ENCODE peak calls at places on chromosomes 12 and 14, in six cellular contexts. R is IMR-90, M is neuronal stem cell, O is trophoblast cell, W is H9, T is mesenchymal stem cell. L is an unnamed sample.

GRCh38 chr12:65739606-65740005 is 84.7 kb upstream of the HMGA2 start:
- DNase-seq in R (no peak), M (no peak), O (no peak), W (no peak), T (no peak), L (no peak)

GRCh38 chr12:88932457-88932856 is 352.2 kb upstream of the KITLG start:
- DNase-seq in R (no peak), M (no peak), O (no peak), W (no peak), T (no peak), L (no peak)

GRCh38 chr12:52741378-52742195 is 35.6 kb downstream of the KRT76 start:
- DNase-seq in R (peak), M (peak), O (peak), W (peak), T (peak), L (peak)

GRCh38 chr12:115341442-115341841 is 657.5 kb upstream of the TBX3 start:
- DNase-seq in R (peak), M (no peak), O (peak), W (no peak), T (peak), L (no peak)

GRCh38 chr14:77097689-77098469 is at the start of gene CIPC:
- DNase-seq in R (peak), M (peak), O (peak), W (peak), T (peak), L (peak)

GRCh38 chr14:103910262-103910935 is 17.9 kb upstream of the TDRD9 start:
- DNase-seq in R (peak), M (peak), O (peak), W (peak), T (peak), L (peak)

GRCh38 chr14:105746124-105746514 is 219.7 kb downstream of the TMEM121 start:
- DNase-seq in R (no peak), M (no peak), O (no peak), W (no peak), T (no peak), L (no peak)

GRCh38 chr14:104977681-104978647 is at the start of gene AHNAK2:
- DNase-seq in R (peak), M (peak), O (peak), W (peak), T (peak), L (peak)

GRCh38 chr14:81350344-81351096 is 49.6 kb downstream of the STON2 start:
- DNase-seq in R (no peak), M (no peak), O (no peak), W (no peak), T (no peak), L (no peak)

GRCh38 chr12:3071107-3071506 is 6.1 kb upstream of the TSPAN9 start:
- DNase-seq in R (no peak), M (no peak), O (peak), W (peak), T (no peak), L (no peak)

GRCh38 chr12:132427177-132427725 is 62.7 kb upstream of the FBRSL1 start:
- DNase-seq in R (no peak), M (no peak), O (no peak), W (no peak), T (no peak), L (no peak)

GRCh38 chr12:38175538-38175937 is 141.0 kb upstream of the ALG10B start:
- DNase-seq in R (no peak), M (no peak), O (no peak), W (no peak), T (no peak), L (no peak)

GRCh38 chr14:77883479-77884238 is 83.8 kb downstream of the ADCK1 start:
- DNase-seq in R (no peak), M (no peak), O (no peak), W (no peak), T (no peak), L (no peak)

GRCh38 chr14:72892103-72892878 is 1.6 kb downstream of the DPF3 start:
- DNase-seq in R (peak), M (no peak), O (no peak), W (peak), T (peak), L (no peak)

GRCh38 chr12:123271182-123271491 is 519 bp downstream of the CDK2AP1 start:
- DNase-seq in R (peak), M (peak), O (peak), W (no peak), T (peak), L (peak)

GRCh38 chr14:100838493-100839440 is 12.8 kb downstream of the MEG3 start:
- DNase-seq in R (peak), M (peak), O (no peak), W (no peak), T (no peak), L (no peak)

GRCh38 chr12:5582541-5582940 is 150.6 kb downstream of the NTF3 start:
- DNase-seq in R (no peak), M (no peak), O (peak), W (no peak), T (no peak), L (no peak)

GRCh38 chr12:53190108-53190729 is 9.5 kb upstream of the CSAD start:
- DNase-seq in R (peak), M (peak), O (no peak), W (peak), T (peak), L (no peak)

GRCh38 chr14:105931808-105932483 is 405.6 kb downstream of the TMEM121 start:
- DNase-seq in R (no peak), M (no peak), O (peak), W (peak), T (no peak), L (no peak)

GRCh38 chr12:9334026-9334692 is 126.0 kb upstream of the PZP start:
- DNase-seq in R (peak), M (no peak), O (no peak), W (no peak), T (no peak), L (no peak)

GRCh38 chr12:113899042-113899843 is 66.9 kb downstream of the RBM19 start:
- DNase-seq in R (no peak), M (no peak), O (no peak), W (no peak), T (no peak), L (no peak)

GRCh38 chr14:60622920-60623263 is 26.4 kb downstream of the SIX1 start:
- DNase-seq in R (peak), M (no peak), O (no peak), W (no peak), T (peak), L (no peak)

GRCh38 chr14:43697003-43697402 is 810.1 kb downstream of the FSCB start:
- DNase-seq in R (no peak), M (no peak), O (no peak), W (no peak), T (no peak), L (no peak)

GRCh38 chr14:90699016-90699415 is 117.2 kb downstream of the TTC7B start:
- DNase-seq in R (no peak), M (no peak), O (no peak), W (no peak), T (no peak), L (no peak)

GRCh38 chr14:42884100-42884499 is 1277.4 kb downstream of the LRFN5 start:
- DNase-seq in R (peak), M (no peak), O (no peak), W (no peak), T (peak), L (no peak)

GRCh38 chr12:79420146-79420618 is 270.6 kb downstream of the PAWR start:
- DNase-seq in R (peak), M (peak), O (peak), W (no peak), T (peak), L (no peak)

GRCh38 chr12:120223458-120224303 is 22.8 kb upstream of the RPLP0 start:
- DNase-seq in R (peak), M (no peak), O (no peak), W (no peak), T (no peak), L (no peak)

GRCh38 chr14:30243805-30244204 is 315.2 kb upstream of the G2E3 start:
- DNase-seq in R (peak), M (no peak), O (no peak), W (no peak), T (no peak), L (no peak)

GRCh38 chr12:9843416-9843815 is 16.1 kb downstream of the KLRF1 start:
- DNase-seq in R (no peak), M (no peak), O (no peak), W (no peak), T (no peak), L (no peak)

GRCh38 chr14:31933716-31934115 is 143.4 kb upstream of the ARHGAP5 start:
- DNase-seq in R (peak), M (no peak), O (no peak), W (no peak), T (peak), L (no peak)

GRCh38 chr12:10562306-10562933 is 51.0 kb downstream of the MAGOHB start:
- DNase-seq in R (peak), M (peak), O (peak), W (no peak), T (peak), L (no peak)

GRCh38 chr12:11654338-11654737 is 4.9 kb downstream of the ETV6 start:
- DNase-seq in R (no peak), M (no peak), O (no peak), W (no peak), T (no peak), L (no peak)

GRCh38 chr12:278046-278445 is 15.4 kb upstream of the SLC6A13 start:
- DNase-seq in R (no peak), M (no peak), O (no peak), W (no peak), T (no peak), L (no peak)

GRCh38 chr14:77485901-77486678 is 12.5 kb downstream of the ISM2 start:
- DNase-seq in R (peak), M (no peak), O (peak), W (no peak), T (peak), L (no peak)

GRCh38 chr12:88393017-88393767 is 187.1 kb downstream of the KITLG start:
- DNase-seq in R (peak), M (no peak), O (no peak), W (peak), T (peak), L (no peak)

GRCh38 chr12:108826115-108826806 is 31.1 kb downstream of the SSH1 start:
- DNase-seq in R (peak), M (no peak), O (peak), W (no peak), T (peak), L (no peak)

GRCh38 chr14:88005050-88005481 is at the start of gene GPR65:
- DNase-seq in R (no peak), M (no peak), O (no peak), W (no peak), T (peak), L (no peak)

GRCh38 chr14:22465201-22465835 is 123.7 kb downstream of the DAD1 start:
- DNase-seq in R (peak), M (no peak), O (no peak), W (no peak), T (no peak), L (no peak)

DNA sequence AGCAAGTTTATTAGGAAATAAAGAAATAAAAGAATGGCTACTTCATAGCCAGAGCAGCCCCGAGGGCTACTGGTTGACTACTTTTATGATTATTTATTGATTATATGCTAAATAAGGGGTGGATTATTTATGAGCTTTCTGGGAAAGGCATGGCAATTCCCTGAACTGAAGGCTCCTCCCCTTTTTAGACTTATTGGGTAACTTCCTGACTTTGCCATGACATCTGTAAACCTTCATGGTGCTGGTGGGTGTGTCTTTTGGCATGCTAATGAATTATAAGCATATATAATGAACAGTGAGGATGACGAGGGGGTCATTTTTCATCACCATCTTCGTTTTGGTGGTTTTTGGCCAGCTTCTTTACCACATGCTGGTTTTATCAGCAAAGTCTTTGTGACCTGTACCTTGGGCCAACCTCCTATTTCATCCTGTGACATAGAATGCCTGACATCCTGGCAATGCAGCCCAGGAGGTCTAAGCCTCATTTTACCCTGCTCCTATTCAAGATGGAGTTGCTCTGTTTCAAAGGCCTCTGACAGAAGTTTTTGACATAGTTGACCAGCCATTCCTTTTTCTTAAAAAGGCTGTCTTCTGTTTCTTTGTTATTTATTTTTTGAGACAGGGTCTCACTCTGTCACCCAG is 11.1 kb upstream of the PTGES3 start:
- DNase-seq in R (no peak), M (no peak), O (no peak), W (no peak), T (no peak), L (no peak)
- H3K14ac ChIP-seq in R (no peak), M (no peak), O (no peak), W (no peak), T (no peak), L (no peak)

GRCh38 chr14:50334211-50334610 is 22.1 kb downstream of the DMAC2L start:
- DNase-seq in R (no peak), M (no peak), O (peak), W (no peak), T (no peak), L (no peak)

GRCh38 chr14:50335389-50335788 is 23.3 kb downstream of the DMAC2L start:
- DNase-seq in R (peak), M (peak), O (peak), W (peak), T (peak), L (no peak)

GRCh38 chr14:50335989-50336391 is 23.9 kb downstream of the DMAC2L start:
- DNase-seq in R (peak), M (no peak), O (no peak), W (no peak), T (peak), L (no peak)

GRCh38 chr14:50338547-50338946 is 26.4 kb downstream of the DMAC2L start:
- DNase-seq in R (no peak), M (no peak), O (no peak), W (no peak), T (no peak), L (no peak)

DNA sequence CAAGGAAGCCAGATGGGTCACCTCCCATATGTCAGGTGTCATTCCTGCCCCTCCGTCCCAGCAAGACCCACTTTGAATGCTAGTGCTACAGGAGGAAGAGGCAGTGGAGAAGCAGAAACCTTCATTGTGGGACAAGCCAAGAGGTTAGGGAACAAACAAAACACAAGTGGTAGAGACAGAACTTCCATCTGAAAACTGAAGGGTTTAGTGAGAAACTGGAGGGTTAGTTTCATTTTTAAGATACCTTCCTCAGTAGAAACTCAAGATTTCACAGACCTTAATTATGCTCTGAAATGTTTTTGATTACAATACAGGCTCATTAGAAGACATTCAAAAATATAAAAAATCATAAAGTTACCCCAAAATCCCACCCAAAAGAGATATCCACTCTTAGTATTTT is 24.3 kb downstream of the DMAC2L start:
- DNase-seq in R (no peak), M (no peak), O (no peak), W (no peak), T (no peak), L (no peak)
- H3K9ac ChIP-seq in R (peak), M (no peak), O (no peak), W (no peak), T (peak), L (no peak)

GRCh38 chr12:110639336-110640178 is 25.6 kb downstream of the TCTN1 start:
- DNase-seq in R (peak), M (no peak), O (no peak), W (peak), T (peak), L (no peak)

GRCh38 chr12:110635055-110635454 is 21.1 kb downstream of the TCTN1 start:
- DNase-seq in R (no peak), M (no peak), O (no peak), W (no peak), T (no peak), L (no peak)

GRCh38 chr12:110638792-110639191 is 24.9 kb downstream of the TCTN1 start:
- DNase-seq in R (peak), M (no peak), O (no peak), W (no peak), T (no peak), L (no peak)

GRCh38 chr12:110637869-110638441 is 24.0 kb downstream of the TCTN1 start:
- DNase-seq in R (no peak), M (no peak), O (no peak), W (no peak), T (peak), L (no peak)

GRCh38 chr12:110636516-110636915 is 22.6 kb downstream of the TCTN1 start:
- DNase-seq in R (no peak), M (no peak), O (no peak), W (no peak), T (no peak), L (no peak)
- H3K14ac ChIP-seq in R (no peak), M (no peak), O (no peak), W (no peak), T (no peak), L (no peak)

GRCh38 chr14:35435177-35435576 is 30.6 kb upstream of the NFKBIA start:
- DNase-seq in R (peak), M (no peak), O (no peak), W (no peak), T (peak), L (no peak)

GRCh38 chr14:35425850-35426249 is 21.3 kb upstream of the NFKBIA start:
- DNase-seq in R (no peak), M (no peak), O (no peak), W (no peak), T (no peak), L (no peak)

GRCh38 chr14:35429951-35430350 is 25.4 kb upstream of the NFKBIA start:
- DNase-seq in R (no peak), M (no peak), O (no peak), W (no peak), T (no peak), L (no peak)

DNA sequence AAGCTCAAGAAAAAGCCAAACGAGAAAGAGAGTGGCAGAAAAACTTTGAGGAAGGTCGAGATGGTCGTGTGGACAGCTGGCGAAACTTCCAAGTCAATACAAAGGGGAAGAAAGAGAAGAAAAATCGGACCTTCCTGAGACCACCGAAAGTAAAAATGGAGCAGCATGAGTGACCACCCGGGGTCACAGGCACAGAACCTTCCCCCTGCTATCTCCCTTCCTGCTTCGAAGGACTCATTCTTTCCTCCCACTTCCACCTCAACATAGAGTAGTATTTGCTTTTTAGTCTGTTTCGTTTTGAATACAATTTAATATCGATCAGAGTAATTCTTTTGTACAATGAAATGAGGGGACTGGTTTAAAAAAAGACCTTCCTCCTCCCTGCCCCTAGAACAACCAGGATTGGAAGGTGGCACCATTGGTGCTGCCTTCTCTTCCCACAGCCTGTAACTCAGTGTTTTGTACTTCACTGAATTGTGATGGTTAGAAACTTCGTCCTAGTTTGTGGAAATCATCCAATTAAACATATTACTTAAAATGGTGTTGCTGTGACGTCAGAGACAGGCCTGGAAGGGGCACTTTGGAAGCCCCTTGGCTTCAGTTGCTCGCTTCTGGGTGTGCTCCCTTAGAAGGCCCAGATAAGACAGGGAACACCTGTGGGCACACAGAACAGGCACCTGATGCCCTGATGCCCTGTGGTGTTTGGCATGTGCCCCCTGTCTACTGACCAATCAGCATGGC is 26.1 kb upstream of the NFKBIA start:
- DNase-seq in R (no peak), M (no peak), O (no peak), W (no peak), T (no peak), L (no peak)
- H3K9ac ChIP-seq in R (no peak), M (no peak), O (no peak), W (no peak), T (no peak), L (no peak)

GRCh38 chr12:94305293-94305957 is 154.2 kb downstream of the CEP83 start:
- DNase-seq in R (peak), M (no peak), O (no peak), W (peak), T (peak), L (no peak)
- H3K14ac ChIP-seq in R (no peak), M (no peak), O (peak), W (no peak), T (no peak), L (no peak)

GRCh38 chr14:95525999-95526398 is 8.9 kb upstream of the GLRX5 start:
- DNase-seq in R (no peak), M (no peak), O (no peak), W (no peak), T (no peak), L (no peak)

GRCh38 chr14:95524706-95525512 is 8.5 kb upstream of the SYNE3 start:
- DNase-seq in R (peak), M (no peak), O (peak), W (no peak), T (peak), L (no peak)

GRCh38 chr14:95529242-95529641 is 5.6 kb upstream of the GLRX5 start:
- DNase-seq in R (no peak), M (no peak), O (no peak), W (no peak), T (no peak), L (no peak)

GRCh38 chr14:95526483-95527391 is 8.1 kb upstream of the GLRX5 start:
- DNase-seq in R (peak), M (no peak), O (no peak), W (no peak), T (no peak), L (no peak)

GRCh38 chr14:95527392-95528002 is 7.4 kb upstream of the GLRX5 start:
- DNase-seq in R (peak), M (no peak), O (peak), W (no peak), T (peak), L (no peak)
- H3K9ac ChIP-seq in R (no peak), M (no peak), O (no peak), W (no peak), T (peak), L (no peak)